ENCODE peak calls at places on chromosomes 5 and 9, in nine cellular contexts. G is prostate gland, M is A549, Q is sigmoid colon, D is H1, B is K562, L is endothelial cell of umbilical vein, A is HCT116, I is heart left ventricle. F is an unnamed sample.

GRCh38 chr5:142644640-142645361 is 41.1 kb downstream of the FGF1 start:
- DNase-seq in G (peak), M (peak), Q (peak), D (no peak), B (no peak), L (peak), A (peak), I (peak), F (no peak)

GRCh38 chr5:130104895-130105684 is 200.8 kb downstream of the CHSY3 start:
- DNase-seq in G (no peak), M (no peak), Q (no peak), D (no peak), B (no peak), L (no peak), A (no peak), I (no peak), F (no peak)

GRCh38 chr5:40221796-40222195 is 457.9 kb upstream of the PTGER4 start:
- DNase-seq in G (no peak), M (no peak), Q (no peak), D (no peak), B (no peak), L (no peak), A (no peak), I (no peak), F (no peak)

GRCh38 chr5:132322266-132322665 is 28.1 kb downstream of the SLC22A4 start:
- DNase-seq in G (no peak), M (no peak), Q (no peak), D (peak), B (no peak), L (no peak), A (no peak), I (no peak), F (no peak)

GRCh38 chr5:35331941-35332340 is 101.7 kb upstream of the PRLR start:
- DNase-seq in G (no peak), M (no peak), Q (no peak), D (no peak), B (no peak), L (no peak), A (no peak), I (no peak), F (no peak)

GRCh38 chr9:93669116-93669957 is 93.0 kb downstream of the PHF2 start:
- DNase-seq in G (no peak), M (no peak), Q (peak), D (no peak), B (no peak), L (no peak), A (no peak), I (peak), F (no peak)

GRCh38 chr5:96226941-96227552 is 206.0 kb downstream of the PCSK1 start:
- DNase-seq in G (no peak), M (peak), Q (peak), D (no peak), B (no peak), L (peak), A (no peak), I (peak), F (no peak)

GRCh38 chr5:5192681-5193080 is 52.6 kb downstream of the ADAMTS16 start:
- DNase-seq in G (no peak), M (no peak), Q (no peak), D (no peak), B (no peak), L (no peak), A (no peak), I (no peak), F (no peak)

GRCh38 chr9:105299190-105299854 is 54.9 kb downstream of the SLC44A1 start:
- DNase-seq in G (no peak), M (peak), Q (no peak), D (no peak), B (peak), L (peak), A (no peak), I (peak), F (no peak)

GRCh38 chr5:72151169-72151568 is 43.9 kb downstream of the MAP1B start:
- DNase-seq in G (no peak), M (no peak), Q (no peak), D (no peak), B (no peak), L (no peak), A (no peak), I (no peak), F (no peak)

GRCh38 chr5:9654886-9655285 is 24.7 kb upstream of the TAS2R1 start:
- DNase-seq in G (no peak), M (no peak), Q (no peak), D (no peak), B (no peak), L (no peak), A (no peak), I (no peak), F (no peak)

GRCh38 chr5:95760291-95761191 is 29.4 kb downstream of the RHOBTB3 start:
- DNase-seq in G (no peak), M (peak), Q (no peak), D (no peak), B (no peak), L (peak), A (no peak), I (no peak), F (no peak)

GRCh38 chr5:168941901-168942300 is 359.0 kb downstream of the SLIT3 start:
- DNase-seq in G (no peak), M (peak), Q (no peak), D (no peak), B (peak), L (no peak), A (no peak), I (no peak), F (no peak)

GRCh38 chr9:85521331-85522197 is 220.2 kb downstream of the AGTPBP1 start:
- DNase-seq in G (peak), M (no peak), Q (no peak), D (no peak), B (no peak), L (no peak), A (no peak), I (peak), F (no peak)

GRCh38 chr5:151036556-151036955 is 16.2 kb downstream of the GPX3 start:
- DNase-seq in G (no peak), M (no peak), Q (no peak), D (no peak), B (no peak), L (no peak), A (no peak), I (no peak), F (no peak)

GRCh38 chr5:127353761-127354160 is 63.2 kb downstream of the MEGF10 start:
- DNase-seq in G (no peak), M (no peak), Q (no peak), D (no peak), B (no peak), L (no peak), A (no peak), I (no peak), F (no peak)

GRCh38 chr5:44233691-44234090 is 155.5 kb downstream of the FGF10 start:
- DNase-seq in G (no peak), M (no peak), Q (no peak), D (no peak), B (no peak), L (no peak), A (no peak), I (no peak), F (no peak)

GRCh38 chr9:112041536-112042243 is 133.4 kb downstream of the SUSD1 start:
- DNase-seq in G (no peak), M (peak), Q (peak), D (peak), B (no peak), L (peak), A (peak), I (peak), F (no peak)

GRCh38 chr9:127968046-127968445 is 12.7 kb downstream of the EEIG1 start:
- DNase-seq in G (no peak), M (peak), Q (peak), D (no peak), B (no peak), L (peak), A (peak), I (no peak), F (no peak)

GRCh38 chr5:127040779-127041520 is 10.6 kb upstream of the MARCHF3 start:
- DNase-seq in G (peak), M (peak), Q (no peak), D (no peak), B (no peak), L (peak), A (no peak), I (peak), F (no peak)

GRCh38 chr5:154442801-154443200 is 3.0 kb upstream of the SAP30L start:
- DNase-seq in G (no peak), M (no peak), Q (no peak), D (no peak), B (no peak), L (no peak), A (no peak), I (no peak), F (no peak)

GRCh38 chr5:157926171-157926671 is 67.3 kb upstream of the CLINT1 start:
- DNase-seq in G (no peak), M (no peak), Q (no peak), D (no peak), B (no peak), L (no peak), A (no peak), I (no peak), F (no peak)

GRCh38 chr5:121981254-121981653 is 19.5 kb downstream of the SRFBP1 start:
- DNase-seq in G (no peak), M (no peak), Q (no peak), D (no peak), B (no peak), L (no peak), A (no peak), I (no peak), F (no peak)

GRCh38 chr5:149117970-149118369 is 23.3 kb upstream of the ABLIM3 start:
- DNase-seq in G (no peak), M (no peak), Q (no peak), D (no peak), B (no peak), L (no peak), A (no peak), I (no peak), F (no peak)

GRCh38 chr5:149841844-149842793 is 102.5 kb downstream of the PDE6A start:
- DNase-seq in G (no peak), M (no peak), Q (no peak), D (no peak), B (no peak), L (no peak), A (no peak), I (no peak), F (no peak)

GRCh38 chr5:16540421-16540820 is 74.8 kb upstream of the ZNF622 start:
- DNase-seq in G (no peak), M (no peak), Q (no peak), D (no peak), B (no peak), L (no peak), A (no peak), I (no peak), F (no peak)

GRCh38 chr5:88190106-88190834 is 78.4 kb downstream of the TMEM161B start:
- DNase-seq in G (no peak), M (peak), Q (no peak), D (peak), B (no peak), L (no peak), A (no peak), I (no peak), F (no peak)

GRCh38 chr5:1655496-1656270 is 131.9 kb upstream of the LPCAT1 start:
- DNase-seq in G (peak), M (no peak), Q (no peak), D (no peak), B (no peak), L (no peak), A (no peak), I (no peak), F (no peak)

GRCh38 chr5:93677344-93678021 is 63.9 kb downstream of the POU5F2 start:
- DNase-seq in G (peak), M (no peak), Q (no peak), D (peak), B (no peak), L (peak), A (peak), I (peak), F (no peak)

GRCh38 chr9:20811872-20812271 is 127.8 kb downstream of the FOCAD start:
- DNase-seq in G (no peak), M (peak), Q (no peak), D (no peak), B (no peak), L (no peak), A (no peak), I (no peak), F (no peak)

DNA sequence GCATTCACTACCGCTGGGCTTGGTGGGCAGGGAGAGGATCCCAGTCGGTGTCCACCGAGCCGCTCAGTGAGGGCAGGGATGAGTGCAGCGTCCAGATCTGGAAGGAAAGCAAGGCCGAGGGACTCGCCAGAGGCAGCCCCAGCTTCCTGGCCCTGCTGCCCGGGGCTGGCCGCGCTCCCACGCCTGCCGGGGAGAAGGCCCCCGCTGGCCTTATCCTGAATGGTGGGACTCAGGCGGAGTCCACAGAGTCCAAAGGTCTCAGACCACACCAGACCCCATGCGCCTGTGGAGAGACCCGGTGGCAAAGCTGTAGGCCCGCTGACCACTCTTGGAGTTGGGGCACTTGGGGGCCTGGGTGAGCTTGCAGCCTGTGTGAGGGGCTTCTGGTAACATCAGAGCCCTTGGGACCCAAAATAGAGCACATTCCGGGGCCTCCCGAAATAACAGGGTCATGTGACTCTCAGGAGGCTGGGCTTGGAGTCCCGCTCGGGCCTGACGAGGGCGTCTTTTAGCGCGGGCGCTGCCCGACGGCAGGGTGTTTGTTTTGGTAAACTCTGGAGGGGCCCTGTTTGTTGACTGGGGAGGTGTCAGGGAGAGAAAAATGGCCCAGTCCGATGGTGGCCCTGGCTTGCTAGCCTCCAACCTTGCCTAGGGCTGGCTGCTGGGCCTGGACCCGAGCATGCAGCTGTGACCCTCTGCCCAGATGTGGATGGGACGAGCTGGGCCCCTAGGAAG is 2.8 kb downstream of the RXRA start:
- DNase-seq in G (peak), M (no peak), Q (peak), D (no peak), B (no peak), L (no peak), A (no peak), I (peak), F (no peak)
- TF ChIP-seq POLR2A in G (peak), M (no peak), Q (no peak), D (no peak), B (no peak), L (no peak), A (no peak), I (no peak), F (no peak)

GRCh38 chr9:136645343-136645902 is 17.3 kb upstream of the EGFL7 start:
- DNase-seq in G (no peak), M (no peak), Q (no peak), D (no peak), B (no peak), L (no peak), A (no peak), I (no peak), F (no peak)

GRCh38 chr9:136643596-136644342 is 18.9 kb upstream of the EGFL7 start:
- DNase-seq in G (no peak), M (no peak), Q (no peak), D (no peak), B (no peak), L (peak), A (no peak), I (peak), F (no peak)

GRCh38 chr9:136644593-136645342 is 17.9 kb upstream of the EGFL7 start:
- DNase-seq in G (peak), M (no peak), Q (peak), D (no peak), B (peak), L (peak), A (peak), I (peak), F (no peak)

GRCh38 chr9:136645903-136646754 is 16.6 kb upstream of the EGFL7 start:
- DNase-seq in G (no peak), M (no peak), Q (no peak), D (no peak), B (peak), L (peak), A (no peak), I (peak), F (no peak)

GRCh38 chr9:136644343-136644592 is 18.4 kb upstream of the EGFL7 start:
- DNase-seq in G (no peak), M (peak), Q (peak), D (no peak), B (peak), L (peak), A (no peak), I (peak), F (peak)
- H3K4me3 ChIP-seq in G (peak), M (peak), Q (no peak), D (no peak), B (no peak), L (peak), A (no peak), I (peak), F (peak)

DNA sequence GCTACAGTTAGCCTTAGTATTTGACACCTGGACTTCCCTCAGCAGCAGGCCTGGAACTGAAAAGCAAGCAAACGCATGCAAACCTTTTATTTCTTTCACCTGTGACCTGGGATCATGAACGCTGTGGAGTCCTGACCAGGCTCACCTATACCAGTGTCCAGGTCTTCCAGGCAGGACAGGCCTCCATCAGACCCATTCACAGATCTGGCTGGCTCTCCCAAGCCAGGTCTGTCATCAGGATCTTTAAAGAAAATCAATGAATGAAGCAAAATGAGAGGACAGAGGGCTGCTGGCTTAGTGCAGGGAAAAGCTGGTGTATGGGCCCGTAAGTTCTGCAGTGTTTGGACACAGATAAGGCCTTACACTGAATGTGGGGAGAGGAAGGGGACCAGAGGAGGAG is 96.3 kb upstream of the CPEB4 start:
- DNase-seq in G (no peak), M (no peak), Q (no peak), D (no peak), B (no peak), L (no peak), A (no peak), I (no peak), F (no peak)
- TF ChIP-seq POLR2A in G (no peak), M (no peak), Q (no peak), D (no peak), B (no peak), L (no peak), A (no peak), I (no peak), F (no peak)

DNA sequence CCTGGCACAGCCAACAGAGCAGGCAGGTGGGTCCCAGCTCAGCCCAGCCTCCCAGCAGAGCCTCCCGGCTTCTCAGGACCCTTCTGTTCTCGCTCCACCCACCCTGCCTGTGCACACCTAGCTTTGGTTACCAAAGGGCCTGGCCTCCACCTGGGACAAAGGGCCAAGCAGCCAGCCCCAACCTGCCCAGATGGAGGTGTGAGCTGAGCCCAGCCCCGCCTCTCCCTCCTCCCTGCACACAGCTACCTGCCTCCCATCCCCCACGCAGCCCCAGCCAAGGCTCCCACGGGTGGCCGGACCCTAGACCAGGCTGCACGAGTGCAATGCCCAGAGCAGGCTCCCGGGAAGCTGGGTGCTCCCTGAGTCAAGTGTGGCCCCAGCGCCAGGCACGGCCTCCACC is 5.6 kb downstream of the TPRN start:
- DNase-seq in G (no peak), M (no peak), Q (no peak), D (no peak), B (no peak), L (no peak), A (no peak), I (no peak), F (no peak)
- H3K4me3 ChIP-seq in G (no peak), M (no peak), Q (no peak), D (no peak), B (no peak), L (no peak), A (no peak), I (no peak), F (peak)

GRCh38 chr5:11361768-11362167 is 542.5 kb downstream of the CTNND2 start:
- DNase-seq in G (no peak), M (no peak), Q (no peak), D (no peak), B (no peak), L (no peak), A (no peak), I (no peak), F (no peak)

GRCh38 chr5:11364531-11364930 is 539.7 kb downstream of the CTNND2 start:
- DNase-seq in G (no peak), M (no peak), Q (no peak), D (no peak), B (no peak), L (no peak), A (no peak), I (no peak), F (no peak)

DNA sequence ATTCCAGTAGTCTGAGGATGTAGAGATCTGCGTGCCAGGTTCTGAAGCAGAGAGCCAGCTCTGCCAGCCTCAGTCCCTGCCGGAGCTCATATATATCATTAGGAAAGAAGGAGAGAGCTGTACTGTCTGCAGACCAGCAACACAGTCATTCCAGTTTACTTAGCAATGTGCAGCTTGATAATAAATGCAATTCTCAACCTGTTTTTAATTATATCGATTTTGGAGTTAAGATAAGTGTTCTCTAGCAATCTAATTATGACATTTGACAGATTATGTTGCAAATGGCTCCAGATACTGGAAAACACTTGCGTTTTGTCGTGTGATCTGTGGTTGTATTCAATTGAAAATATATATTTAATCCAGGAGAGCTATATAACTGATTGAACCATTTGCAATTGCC is 540.5 kb downstream of the CTNND2 start:
- DNase-seq in G (no peak), M (no peak), Q (no peak), D (no peak), B (no peak), L (no peak), A (no peak), I (no peak), F (no peak)
- TF ChIP-seq POLR2A in G (no peak), M (no peak), Q (no peak), D (no peak), B (no peak), L (no peak), A (no peak), I (no peak), F (no peak)

GRCh38 chr5:147065071-147065470 is 169.8 kb upstream of the STK32A start:
- DNase-seq in G (no peak), M (no peak), Q (no peak), D (no peak), B (no peak), L (no peak), A (no peak), I (no peak), F (no peak)
- H3K4me3 ChIP-seq in G (no peak), M (no peak), Q (no peak), D (no peak), B (no peak), L (no peak), A (no peak), I (no peak), F (no peak)

DNA sequence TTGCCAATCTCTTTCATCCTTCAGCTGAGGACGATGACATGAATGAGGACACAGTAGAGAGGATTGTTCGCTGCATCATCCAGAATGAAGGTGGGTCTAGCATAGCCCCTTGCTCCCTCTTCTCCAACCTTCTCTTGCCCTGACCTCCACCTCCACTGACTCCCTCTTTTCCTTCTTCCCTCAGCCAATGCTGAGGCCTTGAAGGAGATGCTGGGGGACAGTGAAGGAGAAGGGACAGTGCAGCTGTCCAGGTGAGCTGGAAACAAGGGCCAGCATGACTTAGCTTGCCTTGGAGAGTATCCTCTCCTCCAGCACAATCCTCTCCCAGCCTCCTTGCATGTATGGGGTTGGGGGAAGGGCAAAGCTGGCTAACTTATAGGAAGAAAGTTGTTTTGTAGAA is 2.0 kb downstream of the RELL2 start:
- DNase-seq in G (no peak), M (no peak), Q (no peak), D (no peak), B (no peak), L (no peak), A (no peak), I (no peak), F (no peak)
- TF ChIP-seq POLR2A in G (no peak), M (no peak), Q (no peak), D (no peak), B (no peak), L (no peak), A (no peak), I (no peak), F (no peak)